ENCODE peak calls at places on chromosome 11, in six cellular contexts. One of them, this sample, is unnamed.

GRCh38 chr11:105790021-105790420 is 180.1 kb downstream of the GRIA4 start:
- DNase-seq in A549: no peak
- DNase-seq in Panc1: no peak
- DNase-seq in HepG2: no peak
- DNase-seq in HCT116: no peak
- DNase-seq in GM12878: no peak
- DNase-seq in this sample: no peak

GRCh38 chr11:133362156-133362555 is 170.1 kb downstream of the OPCML start:
- DNase-seq in A549: no peak
- DNase-seq in Panc1: no peak
- DNase-seq in HepG2: no peak
- DNase-seq in HCT116: no peak
- DNase-seq in GM12878: no peak
- DNase-seq in this sample: no peak

GRCh38 chr11:44658451-44658850 is 68.3 kb upstream of the TSPAN18 start:
- DNase-seq in A549: peak; percentile 18
- DNase-seq in Panc1: no peak
- DNase-seq in HepG2: no peak
- DNase-seq in HCT116: no peak
- DNase-seq in GM12878: no peak
- DNase-seq in this sample: no peak

GRCh38 chr11:71095294-71095850 is 157.0 kb downstream of the SHANK2 start:
- DNase-seq in A549: no peak
- DNase-seq in Panc1: no peak
- DNase-seq in HepG2: no peak
- DNase-seq in HCT116: no peak
- DNase-seq in GM12878: no peak
- DNase-seq in this sample: no peak

GRCh38 chr11:89442801-89443200 is 48.4 kb downstream of the NOX4 start:
- DNase-seq in A549: no peak
- DNase-seq in Panc1: no peak
- DNase-seq in HepG2: no peak
- DNase-seq in HCT116: no peak
- DNase-seq in GM12878: no peak
- DNase-seq in this sample: no peak

GRCh38 chr11:117044287-117045035 is 53.8 kb downstream of the SIK3 start:
- DNase-seq in A549: no peak
- DNase-seq in Panc1: no peak
- DNase-seq in HepG2: no peak
- DNase-seq in HCT116: no peak
- DNase-seq in GM12878: no peak
- DNase-seq in this sample: no peak

GRCh38 chr11:85626496-85626895 is 648 bp downstream of the DLG2 start:
- DNase-seq in A549: no peak
- DNase-seq in Panc1: no peak
- DNase-seq in HepG2: no peak
- DNase-seq in HCT116: no peak
- DNase-seq in GM12878: no peak
- DNase-seq in this sample: no peak

GRCh38 chr11:61162092-61162935 is 1.1 kb upstream of the VPS37C start:
- DNase-seq in A549: peak; percentile 20
- DNase-seq in Panc1: no peak
- DNase-seq in HepG2: peak; percentile 69
- DNase-seq in HCT116: peak; percentile 82
- DNase-seq in GM12878: no peak
- DNase-seq in this sample: peak; percentile 94

GRCh38 chr11:46055371-46055770 is 65.9 kb downstream of the PHF21A start:
- DNase-seq in A549: no peak
- DNase-seq in Panc1: no peak
- DNase-seq in HepG2: peak; percentile 80
- DNase-seq in HCT116: no peak
- DNase-seq in GM12878: no peak
- DNase-seq in this sample: no peak

GRCh38 chr11:117428186-117428855 is 100.7 kb downstream of the CEP164 start:
- DNase-seq in A549: no peak
- DNase-seq in Panc1: no peak
- DNase-seq in HepG2: no peak
- DNase-seq in HCT116: no peak
- DNase-seq in GM12878: no peak
- DNase-seq in this sample: no peak

GRCh38 chr11:118202599-118203422 is 22.0 kb downstream of the JAML start:
- DNase-seq in A549: no peak
- DNase-seq in Panc1: no peak
- DNase-seq in HepG2: peak; percentile 94
- DNase-seq in HCT116: no peak
- DNase-seq in GM12878: no peak
- DNase-seq in this sample: no peak

GRCh38 chr11:121489823-121490222 is 37.1 kb upstream of the SORL1-AS1 start:
- DNase-seq in A549: no peak
- DNase-seq in Panc1: no peak
- DNase-seq in HepG2: no peak
- DNase-seq in HCT116: no peak
- DNase-seq in GM12878: no peak
- DNase-seq in this sample: no peak

GRCh38 chr11:22165087-22165486 is 27.8 kb upstream of the ANO5 start:
- DNase-seq in A549: no peak
- DNase-seq in Panc1: no peak
- DNase-seq in HepG2: no peak
- DNase-seq in HCT116: no peak
- DNase-seq in GM12878: no peak
- DNase-seq in this sample: no peak

GRCh38 chr11:2574553-2575535 is 125.0 kb downstream of the KCNQ1OT1 start:
- DNase-seq in A549: no peak
- DNase-seq in Panc1: no peak
- DNase-seq in HepG2: no peak
- DNase-seq in HCT116: no peak
- DNase-seq in GM12878: no peak
- DNase-seq in this sample: no peak

GRCh38 chr11:96012086-96012824 is 88.3 kb upstream of the MTMR2 start:
- DNase-seq in A549: peak; percentile 51
- DNase-seq in Panc1: peak; percentile 39
- DNase-seq in HepG2: peak; percentile 99
- DNase-seq in HCT116: peak; percentile 41
- DNase-seq in GM12878: peak; percentile 96
- DNase-seq in this sample: no peak

GRCh38 chr11:72350752-72351151 is 83.6 kb downstream of the CLPB start:
- DNase-seq in A549: no peak
- DNase-seq in Panc1: no peak
- DNase-seq in HepG2: no peak
- DNase-seq in HCT116: no peak
- DNase-seq in GM12878: no peak
- DNase-seq in this sample: no peak

GRCh38 chr11:72354356-72355115 is 79.8 kb downstream of the CLPB start:
- DNase-seq in A549: peak; percentile 11
- DNase-seq in Panc1: no peak
- DNase-seq in HepG2: no peak
- DNase-seq in HCT116: no peak
- DNase-seq in GM12878: no peak
- DNase-seq in this sample: no peak

GRCh38 chr11:72349616-72350218 is 84.6 kb downstream of the CLPB start:
- DNase-seq in A549: no peak
- DNase-seq in Panc1: no peak
- DNase-seq in HepG2: no peak
- DNase-seq in HCT116: no peak
- DNase-seq in GM12878: no peak
- DNase-seq in this sample: no peak

GRCh38 chr11:72353861-72354260 is 80.5 kb downstream of the CLPB start:
- DNase-seq in A549: no peak
- DNase-seq in Panc1: no peak
- DNase-seq in HepG2: peak; percentile 50
- DNase-seq in HCT116: no peak
- DNase-seq in GM12878: no peak
- DNase-seq in this sample: no peak

GRCh38 chr11:72352859-72353551 is 81.3 kb downstream of the CLPB start:
- DNase-seq in A549: no peak
- DNase-seq in Panc1: no peak
- DNase-seq in HepG2: no peak
- DNase-seq in HCT116: no peak
- DNase-seq in GM12878: peak; percentile 47
- DNase-seq in this sample: no peak
- TF ChIP-seq REST in A549: no peak
- TF ChIP-seq REST in Panc1: no peak
- TF ChIP-seq REST in HepG2: no peak
- TF ChIP-seq REST in HCT116: no peak
- TF ChIP-seq REST in GM12878: no peak
- TF ChIP-seq REST in this sample: no peak

GRCh38 chr11:126943319-126943718 is 57.3 kb downstream of the KIRREL3 start:
- DNase-seq in A549: no peak
- DNase-seq in Panc1: no peak
- DNase-seq in HepG2: no peak
- DNase-seq in HCT116: no peak
- DNase-seq in GM12878: no peak
- DNase-seq in this sample: no peak

GRCh38 chr11:126948563-126948962 is 52.0 kb downstream of the KIRREL3 start:
- DNase-seq in A549: no peak
- DNase-seq in Panc1: no peak
- DNase-seq in HepG2: no peak
- DNase-seq in HCT116: no peak
- DNase-seq in GM12878: no peak
- DNase-seq in this sample: no peak

GRCh38 chr11:126951465-126951864 is 49.1 kb downstream of the KIRREL3 start:
- DNase-seq in A549: no peak
- DNase-seq in Panc1: no peak
- DNase-seq in HepG2: no peak
- DNase-seq in HCT116: no peak
- DNase-seq in GM12878: no peak
- DNase-seq in this sample: no peak

GRCh38 chr11:126945319-126945718 is 55.3 kb downstream of the KIRREL3 start:
- DNase-seq in A549: no peak
- DNase-seq in Panc1: no peak
- DNase-seq in HepG2: no peak
- DNase-seq in HCT116: no peak
- DNase-seq in GM12878: no peak
- DNase-seq in this sample: no peak

DNA sequence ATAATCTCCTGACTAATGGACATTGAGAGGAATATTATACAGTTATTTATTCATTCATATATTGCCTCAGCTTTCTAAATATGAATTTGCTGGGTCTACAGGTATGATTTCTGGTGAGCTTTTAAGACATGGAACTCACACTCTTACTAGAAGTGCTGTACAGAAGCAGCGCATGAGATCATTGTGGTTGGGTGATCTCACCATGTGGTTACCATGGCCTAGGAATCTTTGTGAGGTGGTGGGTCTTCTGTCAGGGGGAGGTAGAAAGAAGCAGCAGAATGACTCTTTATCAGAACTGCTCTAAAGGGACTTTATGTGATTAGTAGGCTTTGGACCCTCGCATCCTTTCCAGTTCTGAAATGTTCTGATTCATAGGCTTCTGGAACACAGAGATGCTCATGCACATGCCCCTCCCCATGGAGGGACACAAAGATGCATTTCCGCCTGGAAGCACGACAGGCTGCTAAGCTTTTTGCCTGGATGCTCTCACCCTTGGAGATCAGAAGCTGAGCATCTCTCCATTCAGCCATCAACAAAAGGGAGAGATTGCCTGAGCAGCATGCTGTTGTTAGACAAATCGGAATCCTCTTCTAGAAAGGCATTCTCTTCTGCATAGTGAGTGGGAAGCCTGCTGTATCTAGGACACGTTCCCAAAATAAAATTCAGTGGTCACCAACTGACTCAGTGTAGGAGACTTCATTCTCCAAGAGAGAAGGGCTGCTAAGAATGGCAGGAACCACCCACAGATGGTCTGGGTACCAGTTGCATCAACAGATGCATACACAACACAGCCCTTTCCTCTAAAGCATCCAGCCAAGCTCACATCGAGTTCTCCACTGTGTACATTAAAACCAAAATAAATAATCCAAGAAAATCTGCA is 51.3 kb downstream of the KIRREL3 start:
- DNase-seq in A549: no peak
- DNase-seq in Panc1: no peak
- DNase-seq in HepG2: no peak
- DNase-seq in HCT116: no peak
- DNase-seq in GM12878: no peak
- DNase-seq in this sample: no peak
- TF ChIP-seq REST in A549: no peak
- TF ChIP-seq REST in Panc1: no peak
- TF ChIP-seq REST in HepG2: no peak
- TF ChIP-seq REST in HCT116: no peak
- TF ChIP-seq REST in GM12878: no peak
- TF ChIP-seq REST in this sample: no peak

DNA sequence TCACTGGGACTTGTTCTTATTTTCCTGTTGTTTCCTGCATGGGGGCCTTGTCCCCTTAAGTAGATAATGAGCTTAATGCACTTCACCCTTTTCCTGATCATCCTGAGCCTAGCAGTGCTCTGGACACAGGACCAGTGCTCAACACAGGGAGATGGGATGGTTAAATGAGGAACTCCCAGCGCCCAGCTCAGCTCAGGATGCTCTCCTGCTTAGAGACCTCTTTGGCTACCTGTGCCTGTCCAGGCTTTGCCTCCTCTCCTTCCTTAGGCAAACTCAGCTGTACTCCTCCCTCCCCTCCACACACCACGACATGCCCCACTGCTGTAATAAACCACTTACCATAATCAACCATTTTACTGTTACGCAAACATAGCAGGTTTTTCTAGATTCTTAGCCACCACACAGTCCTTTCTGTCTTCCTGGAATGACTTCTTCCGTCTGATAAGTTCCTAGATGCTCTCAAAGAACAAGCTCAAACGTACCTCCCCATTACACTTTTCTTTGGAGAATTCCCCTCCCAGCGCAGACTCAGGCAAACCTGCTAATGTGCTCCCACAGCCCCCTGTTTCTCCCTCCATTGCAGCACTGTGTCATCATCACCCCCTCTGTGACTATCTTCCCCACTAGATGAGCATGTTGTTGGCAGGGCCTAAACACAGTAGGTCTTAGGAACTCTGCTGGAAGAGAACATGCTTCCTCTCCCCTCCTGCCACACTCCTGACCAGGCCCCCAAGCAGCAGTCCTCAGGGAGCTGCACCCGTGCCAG is 113.6 kb downstream of the MICAL2 start:
- DNase-seq in A549: no peak
- DNase-seq in Panc1: no peak
- DNase-seq in HepG2: no peak
- DNase-seq in HCT116: no peak
- DNase-seq in GM12878: no peak
- DNase-seq in this sample: peak; percentile 38
- TF ChIP-seq REST in A549: no peak
- TF ChIP-seq REST in Panc1: no peak
- TF ChIP-seq REST in HepG2: no peak
- TF ChIP-seq REST in HCT116: no peak
- TF ChIP-seq REST in GM12878: no peak
- TF ChIP-seq REST in this sample: no peak

GRCh38 chr11:59769828-59770227 is 14.7 kb downstream of the STX3 start:
- DNase-seq in A549: no peak
- DNase-seq in Panc1: no peak
- DNase-seq in HepG2: no peak
- DNase-seq in HCT116: no peak
- DNase-seq in GM12878: no peak
- DNase-seq in this sample: no peak

GRCh38 chr11:59771605-59772004 is 16.4 kb downstream of the STX3 start:
- DNase-seq in A549: no peak
- DNase-seq in Panc1: no peak
- DNase-seq in HepG2: no peak
- DNase-seq in HCT116: no peak
- DNase-seq in GM12878: no peak
- DNase-seq in this sample: peak; percentile 58

GRCh38 chr11:59769086-59769485 is 13.9 kb downstream of the STX3 start:
- DNase-seq in A549: no peak
- DNase-seq in Panc1: no peak
- DNase-seq in HepG2: no peak
- DNase-seq in HCT116: no peak
- DNase-seq in GM12878: no peak
- DNase-seq in this sample: no peak

GRCh38 chr11:59770869-59771268 is 15.7 kb downstream of the STX3 start:
- DNase-seq in A549: no peak
- DNase-seq in Panc1: no peak
- DNase-seq in HepG2: no peak
- DNase-seq in HCT116: no peak
- DNase-seq in GM12878: no peak
- DNase-seq in this sample: no peak

GRCh38 chr11:59770324-59770723 is 15.1 kb downstream of the STX3 start:
- DNase-seq in A549: no peak
- DNase-seq in Panc1: no peak
- DNase-seq in HepG2: no peak
- DNase-seq in HCT116: no peak
- DNase-seq in GM12878: no peak
- DNase-seq in this sample: no peak
- TF ChIP-seq REST in A549: no peak
- TF ChIP-seq REST in Panc1: no peak
- TF ChIP-seq REST in HepG2: no peak
- TF ChIP-seq REST in HCT116: no peak
- TF ChIP-seq REST in GM12878: no peak
- TF ChIP-seq REST in this sample: no peak

This sample was measured in HL-60.